ENCODE peak calls at places on chromosomes 2 and 18, in ten cellular contexts. One of them, this sample, is unnamed.

GRCh38 chr2:232477751-232478510 is 9.7 kb downstream of the ECEL1 start:
- DNase-seq in RPMI8226: no peak
- DNase-seq in left cardiac atrium: peak
- DNase-seq in type B pancreatic cell: no peak
- DNase-seq in ELF-1: no peak
- DNase-seq in stimulated activated CD8-positive, alpha-beta memory T cell treated with anti-CD3 and anti-CD28 coated beads, Interleukin-7, amount 100 ng/mL, for 1 hour: no peak
- DNase-seq in aorta: peak
- DNase-seq in HEK293T: no peak
- DNase-seq in heart right ventricle: no peak
- DNase-seq in HS-5: no peak
- DNase-seq in this sample: no peak

GRCh38 chr2:113806217-113806913 is 49.9 kb upstream of the SLC35F5 start:
- DNase-seq in HS-5: no peak
- DNase-seq in HEK293T: no peak
- DNase-seq in ELF-1: peak
- DNase-seq in RPMI8226: no peak
- DNase-seq in aorta: no peak
- DNase-seq in left cardiac atrium: no peak
- DNase-seq in stimulated activated CD8-positive, alpha-beta memory T cell treated with anti-CD3 and anti-CD28 coated beads, Interleukin-7, amount 100 ng/mL, for 1 hour: no peak
- DNase-seq in type B pancreatic cell: no peak
- DNase-seq in heart right ventricle: no peak
- DNase-seq in this sample: no peak

GRCh38 chr2:67240507-67240906 is 156.6 kb upstream of the ETAA1 start:
- DNase-seq in left cardiac atrium: no peak
- DNase-seq in RPMI8226: no peak
- DNase-seq in aorta: no peak
- DNase-seq in type B pancreatic cell: no peak
- DNase-seq in heart right ventricle: no peak
- DNase-seq in stimulated activated CD8-positive, alpha-beta memory T cell treated with anti-CD3 and anti-CD28 coated beads, Interleukin-7, amount 100 ng/mL, for 1 hour: no peak
- DNase-seq in ELF-1: no peak
- DNase-seq in HEK293T: no peak
- DNase-seq in HS-5: no peak
- DNase-seq in this sample: no peak

GRCh38 chr2:233063269-233063975 is 3.3 kb downstream of the INPP5D start:
- DNase-seq in HS-5: no peak
- DNase-seq in stimulated activated CD8-positive, alpha-beta memory T cell treated with anti-CD3 and anti-CD28 coated beads, Interleukin-7, amount 100 ng/mL, for 1 hour: no peak
- DNase-seq in HEK293T: no peak
- DNase-seq in ELF-1: peak
- DNase-seq in RPMI8226: no peak
- DNase-seq in left cardiac atrium: no peak
- DNase-seq in heart right ventricle: no peak
- DNase-seq in type B pancreatic cell: no peak
- DNase-seq in aorta: peak
- DNase-seq in this sample: no peak

GRCh38 chr2:161418275-161418714 is 2.2 kb downstream of the TBR1 start:
- DNase-seq in heart right ventricle: no peak
- DNase-seq in ELF-1: no peak
- DNase-seq in stimulated activated CD8-positive, alpha-beta memory T cell treated with anti-CD3 and anti-CD28 coated beads, Interleukin-7, amount 100 ng/mL, for 1 hour: no peak
- DNase-seq in HEK293T: no peak
- DNase-seq in type B pancreatic cell: no peak
- DNase-seq in HS-5: no peak
- DNase-seq in aorta: no peak
- DNase-seq in left cardiac atrium: no peak
- DNase-seq in RPMI8226: no peak
- DNase-seq in this sample: no peak

GRCh38 chr2:7847321-7847720 is 834.5 kb upstream of the ID2 start:
- DNase-seq in heart right ventricle: no peak
- DNase-seq in HEK293T: no peak
- DNase-seq in aorta: no peak
- DNase-seq in ELF-1: no peak
- DNase-seq in type B pancreatic cell: no peak
- DNase-seq in left cardiac atrium: no peak
- DNase-seq in HS-5: no peak
- DNase-seq in RPMI8226: no peak
- DNase-seq in stimulated activated CD8-positive, alpha-beta memory T cell treated with anti-CD3 and anti-CD28 coated beads, Interleukin-7, amount 100 ng/mL, for 1 hour: no peak
- DNase-seq in this sample: no peak

GRCh38 chr18:3898866-3899613 is 449.1 kb downstream of the TGIF1 start:
- DNase-seq in HS-5: no peak
- DNase-seq in HEK293T: no peak
- DNase-seq in left cardiac atrium: no peak
- DNase-seq in ELF-1: no peak
- DNase-seq in type B pancreatic cell: no peak
- DNase-seq in aorta: no peak
- DNase-seq in heart right ventricle: no peak
- DNase-seq in RPMI8226: no peak
- DNase-seq in stimulated activated CD8-positive, alpha-beta memory T cell treated with anti-CD3 and anti-CD28 coated beads, Interleukin-7, amount 100 ng/mL, for 1 hour: no peak
- DNase-seq in this sample: no peak

GRCh38 chr18:76874643-76875389 is 52.5 kb downstream of the ZNF236 start:
- DNase-seq in HEK293T: no peak
- DNase-seq in ELF-1: no peak
- DNase-seq in heart right ventricle: no peak
- DNase-seq in type B pancreatic cell: no peak
- DNase-seq in left cardiac atrium: no peak
- DNase-seq in aorta: no peak
- DNase-seq in stimulated activated CD8-positive, alpha-beta memory T cell treated with anti-CD3 and anti-CD28 coated beads, Interleukin-7, amount 100 ng/mL, for 1 hour: no peak
- DNase-seq in HS-5: no peak
- DNase-seq in RPMI8226: no peak
- DNase-seq in this sample: no peak

GRCh38 chr2:26300234-26300641 is 45.7 kb upstream of the SELENOI start:
- DNase-seq in type B pancreatic cell: no peak
- DNase-seq in left cardiac atrium: peak
- DNase-seq in ELF-1: no peak
- DNase-seq in heart right ventricle: peak
- DNase-seq in HS-5: no peak
- DNase-seq in RPMI8226: no peak
- DNase-seq in HEK293T: no peak
- DNase-seq in aorta: no peak
- DNase-seq in stimulated activated CD8-positive, alpha-beta memory T cell treated with anti-CD3 and anti-CD28 coated beads, Interleukin-7, amount 100 ng/mL, for 1 hour: no peak
- DNase-seq in this sample: no peak

GRCh38 chr18:31592520-31593157 is 962 bp downstream of the TTR start:
- DNase-seq in left cardiac atrium: no peak
- DNase-seq in aorta: no peak
- DNase-seq in stimulated activated CD8-positive, alpha-beta memory T cell treated with anti-CD3 and anti-CD28 coated beads, Interleukin-7, amount 100 ng/mL, for 1 hour: no peak
- DNase-seq in ELF-1: no peak
- DNase-seq in RPMI8226: no peak
- DNase-seq in HS-5: no peak
- DNase-seq in heart right ventricle: no peak
- DNase-seq in HEK293T: no peak
- DNase-seq in type B pancreatic cell: no peak
- DNase-seq in this sample: no peak

This sample was measured in D721Med.